ENCODE peak calls at places on chromosomes 13 and 19, in six cellular contexts. O, Z, M, C, N and V are unnamed samples.

GRCh38 chr13:93413972-93414717 is 187.5 kb downstream of the GPC6 start:
- DNase-seq in O (no peak), Z (no peak), M (no peak), C (no peak), N (no peak), V (peak)

GRCh38 chr13:52980695-52981094 is 47.9 kb upstream of the OLFM4 start:
- DNase-seq in O (no peak), Z (no peak), M (no peak), C (no peak), N (no peak), V (no peak)

GRCh38 chr13:59034198-59034597 is 1129.5 kb downstream of the DIAPH3 start:
- DNase-seq in O (no peak), Z (no peak), M (no peak), C (no peak), N (no peak), V (no peak)

GRCh38 chr13:36533806-36534205 is 101.5 kb downstream of the CCNA1 start:
- DNase-seq in O (no peak), Z (no peak), M (no peak), C (no peak), N (no peak), V (no peak)

GRCh38 chr19:45251452-45252354 is 632 bp downstream of the MARK4 start:
- DNase-seq in O (no peak), Z (no peak), M (no peak), C (no peak), N (no peak), V (no peak)

GRCh38 chr19:45391346-45391745 is 13.5 kb downstream of the PPP1R13L start:
- DNase-seq in O (no peak), Z (no peak), M (no peak), C (no peak), N (peak), V (no peak)

GRCh38 chr19:48218964-48219363 is 36.7 kb downstream of the CARD8 start:
- DNase-seq in O (no peak), Z (no peak), M (no peak), C (no peak), N (no peak), V (no peak)

GRCh38 chr13:110525328-110526319 is 35.9 kb downstream of the RAB20 start:
- DNase-seq in O (no peak), Z (no peak), M (no peak), C (peak), N (no peak), V (no peak)

GRCh38 chr13:25709088-25709487 is 337.3 kb downstream of the ATP8A2 start:
- DNase-seq in O (no peak), Z (no peak), M (no peak), C (no peak), N (no peak), V (no peak)

GRCh38 chr13:114035583-114036501 is 62.0 kb upstream of the C13orf46 start:
- DNase-seq in O (peak), Z (no peak), M (no peak), C (no peak), N (no peak), V (no peak)